ENCODE peak calls at places on chromosomes 4 and X, in eight cellular contexts. H is spleen; C is Karpas-422; M is endodermal cell; G is neural progenitor cell; N is CD4-positive, alpha-beta T cell; Z is cardiac muscle cell; S is PC-3. I is an unnamed sample.

GRCh38 chrX:72201836-72202536 is 20.4 kb downstream of the PIN4 start:
- DNase-seq in H (no peak), C (peak; percentile 37), G (no peak), Z (no peak), M (no peak), N (no peak), S (peak; percentile 77), I (no peak)

GRCh38 chrX:124086411-124086810 is 124.9 kb downstream of the STAG2 start:
- DNase-seq in C (no peak), M (no peak), H (no peak), N (peak; percentile 45), G (no peak), S (no peak), Z (no peak), I (no peak)

GRCh38 chrX:27694667-27695066 is 104.5 kb downstream of the DCAF8L2 start:
- DNase-seq in C (no peak), G (no peak), N (no peak), S (no peak), H (no peak), M (no peak), Z (no peak), I (no peak)

GRCh38 chr4:185343726-185344581 is 51.8 kb downstream of the LRP2BP start:
- DNase-seq in G (no peak), M (no peak), Z (no peak), H (no peak), N (no peak), S (no peak), C (no peak), I (no peak)

GRCh38 chr4:124710911-124711310 is 1.6 kb downstream of the ANKRD50 start:
- DNase-seq in M (no peak), Z (no peak), N (no peak), G (no peak), H (no peak), C (no peak), S (no peak), I (peak; percentile 23)

GRCh38 chr4:87360338-87360935 is 30.6 kb downstream of the HSD17B11 start:
- DNase-seq in N (no peak), Z (no peak), G (no peak), C (no peak), S (no peak), M (no peak), H (no peak), I (no peak)

GRCh38 chr4:88104902-88105610 is 53.4 kb downstream of the ABCG2 start:
- DNase-seq in N (no peak), H (no peak), S (peak; percentile 91), M (no peak), Z (no peak), G (no peak), C (no peak), I (no peak)

GRCh38 chr4:122716825-122717448 is 15.6 kb upstream of the BBS12 start:
- DNase-seq in S (peak; percentile 76), C (peak; percentile 86), M (peak; percentile 87), Z (peak; percentile 79), H (no peak), N (peak; percentile 65), G (peak; percentile 77), I (peak; percentile 85)

DNA sequence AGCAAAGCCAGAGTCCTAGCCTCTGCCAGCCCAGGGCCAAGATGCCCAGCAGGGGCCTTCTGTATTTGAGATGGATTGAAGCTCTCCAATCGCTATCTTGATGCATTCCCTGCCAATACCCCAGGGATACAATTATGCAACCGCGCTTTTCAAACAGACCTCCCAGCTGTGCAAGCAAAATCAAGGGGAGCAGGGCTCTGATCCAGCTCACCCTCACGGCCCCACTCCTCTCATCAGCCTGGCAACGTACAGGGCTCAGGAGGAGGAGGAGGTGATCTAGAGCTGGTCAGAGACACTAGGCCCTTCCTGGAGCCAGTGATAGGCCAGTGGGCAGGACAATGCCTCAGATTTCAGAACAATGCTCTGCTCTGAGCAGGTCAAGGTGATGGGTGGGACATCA is 48.3 kb upstream of the NSG1 start:
- DNase-seq in Z (no peak), C (no peak), S (no peak), M (no peak), G (no peak), N (no peak), H (no peak), I (no peak)
- H3K27ac ChIP-seq in Z (no peak overlapping the region), C (no peak overlapping the region), S (no peak overlapping the region), M (no peak overlapping the region), G (no peak overlapping the region), N (no peak overlapping the region), H (no peak overlapping the region), I (no peak overlapping the region)

DNA sequence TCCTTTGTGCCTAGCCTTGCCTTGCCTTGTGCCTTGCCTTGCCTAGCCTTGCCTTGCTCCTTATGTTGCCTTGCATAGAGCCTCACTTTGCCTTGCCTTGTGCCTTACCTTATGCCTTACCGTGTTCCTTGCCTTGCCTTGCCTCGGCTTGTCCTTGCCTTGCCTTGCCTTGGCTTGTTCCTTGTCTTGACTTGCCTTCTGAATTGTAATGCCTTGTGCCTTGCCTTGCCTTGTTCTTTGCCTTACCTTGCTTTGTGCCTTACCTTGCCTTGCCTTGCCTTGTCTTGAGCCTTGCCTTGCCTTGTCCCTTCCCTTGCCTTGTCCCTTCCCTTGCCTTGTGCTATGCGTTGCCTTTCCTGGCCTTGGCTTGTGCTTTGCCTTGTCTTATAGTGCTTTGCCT is 90.2 kb downstream of the TAB3 start:
- DNase-seq in N (no peak), H (no peak), S (no peak), C (no peak), G (no peak), Z (no peak), M (no peak), I (no peak)
- H3K9me3 ChIP-seq in N (no peaks in the 10 kb centered on the region), H (no peaks in the 10 kb centered on the region), S (no peaks in the 10 kb centered on the region), C (peaks cover 4% of the 10 kb centered on the region), G (no peaks in the 10 kb centered on the region), Z (no peaks in the 10 kb centered on the region), M (no peaks in the 10 kb centered on the region), I (no peaks in the 10 kb centered on the region)

GRCh38 chr4:986428-986948 is 356 bp upstream of the IDUA start:
- DNase-seq in C (no peak), S (no peak), Z (no peak), N (no peak), M (no peak), G (no peak), H (no peak), I (no peak)
- H3K27ac ChIP-seq in C (peak overlapping the region; percentile 51), S (no peak overlapping the region), Z (peak overlapping the region; percentile 44), N (peak overlapping the region; percentile 46), M (no peak overlapping the region), G (no peak overlapping the region), H (peak overlapping the region; percentile 67), I (peak overlapping the region; percentile 45)

GRCh38 chr4:170214731-170215130 is 125.0 kb upstream of the AADAT start:
- DNase-seq in C (no peak), M (no peak), N (no peak), S (no peak), Z (no peak), G (no peak), H (no peak), I (no peak)
- H3K9me3 ChIP-seq in C (no peaks in the 10 kb centered on the region), M (peaks cover 66% of the 10 kb centered on the region), N (peaks cover 16% of the 10 kb centered on the region), S (no peaks in the 10 kb centered on the region), Z (no peaks in the 10 kb centered on the region), G (peaks cover 15% of the 10 kb centered on the region), H (peaks cover 44% of the 10 kb centered on the region), I (no peaks in the 10 kb centered on the region)

I was measured in testis.